ENCODE peak calls at places on chromosome 19, in five cellular contexts. One of them, this sample, is unnamed.

GRCh38 chr19:2722541-2723344 is 1.6 kb upstream of the DIRAS1 start:
- DNase-seq in hepatic stellate cell: peak
- DNase-seq in fibroblast of mammary gland: peak
- DNase-seq in DMS153: no peak
- DNase-seq in progenitor cell of endocrine pancreas: no peak
- DNase-seq in this sample: no peak

GRCh38 chr19:41367848-41368301 is 3.9 kb upstream of the B9D2 start:
- DNase-seq in hepatic stellate cell: peak
- DNase-seq in DMS153: no peak
- DNase-seq in fibroblast of mammary gland: peak
- DNase-seq in progenitor cell of endocrine pancreas: no peak
- DNase-seq in this sample: no peak

GRCh38 chr19:38359242-38360021 is 14.9 kb upstream of the PSMD8 start:
- DNase-seq in DMS153: no peak
- DNase-seq in fibroblast of mammary gland: no peak
- DNase-seq in hepatic stellate cell: no peak
- DNase-seq in progenitor cell of endocrine pancreas: no peak
- DNase-seq in this sample: no peak

GRCh38 chr19:50646074-50646807 is 3.0 kb upstream of the C19orf81 start:
- DNase-seq in progenitor cell of endocrine pancreas: no peak
- DNase-seq in hepatic stellate cell: peak
- DNase-seq in DMS153: no peak
- DNase-seq in fibroblast of mammary gland: peak
- DNase-seq in this sample: no peak

GRCh38 chr19:16365300-16365996 is 40.8 kb downstream of the KLF2 start:
- DNase-seq in fibroblast of mammary gland: no peak
- DNase-seq in DMS153: no peak
- DNase-seq in progenitor cell of endocrine pancreas: no peak
- DNase-seq in hepatic stellate cell: no peak
- DNase-seq in this sample: no peak

GRCh38 chr19:2841858-2842574 is 741 bp downstream of the ZNF555 start:
- DNase-seq in fibroblast of mammary gland: no peak
- DNase-seq in progenitor cell of endocrine pancreas: no peak
- DNase-seq in DMS153: no peak
- DNase-seq in hepatic stellate cell: no peak
- DNase-seq in this sample: peak

GRCh38 chr19:55377356-55378131 is 918 bp downstream of the TMEM190 start:
- DNase-seq in hepatic stellate cell: no peak
- DNase-seq in fibroblast of mammary gland: no peak
- DNase-seq in DMS153: no peak
- DNase-seq in progenitor cell of endocrine pancreas: no peak
- DNase-seq in this sample: peak

GRCh38 chr19:3607398-3608078 is 863 bp upstream of the TBXA2R start:
- DNase-seq in hepatic stellate cell: peak
- DNase-seq in DMS153: no peak
- DNase-seq in progenitor cell of endocrine pancreas: no peak
- DNase-seq in fibroblast of mammary gland: peak
- DNase-seq in this sample: peak

GRCh38 chr19:4310247-4311121 is 6.1 kb downstream of the FSD1 start:
- DNase-seq in progenitor cell of endocrine pancreas: no peak
- DNase-seq in hepatic stellate cell: no peak
- DNase-seq in DMS153: no peak
- DNase-seq in fibroblast of mammary gland: no peak
- DNase-seq in this sample: peak

GRCh38 chr19:45560038-45560437 is 24.6 kb downstream of the OPA3 start:
- DNase-seq in DMS153: no peak
- DNase-seq in progenitor cell of endocrine pancreas: no peak
- DNase-seq in hepatic stellate cell: no peak
- DNase-seq in fibroblast of mammary gland: no peak
- DNase-seq in this sample: no peak

GRCh38 chr19:18543814-18544475 is 572 bp upstream of the FKBP8 start:
- DNase-seq in hepatic stellate cell: peak
- DNase-seq in DMS153: peak
- DNase-seq in progenitor cell of endocrine pancreas: no peak
- DNase-seq in fibroblast of mammary gland: peak
- DNase-seq in this sample: peak

GRCh38 chr19:16205205-16206045 is 7.7 kb downstream of the AP1M1 start:
- DNase-seq in progenitor cell of endocrine pancreas: no peak
- DNase-seq in fibroblast of mammary gland: no peak
- DNase-seq in DMS153: no peak
- DNase-seq in hepatic stellate cell: no peak
- DNase-seq in this sample: no peak

GRCh38 chr19:4430760-4431159 is 26.8 kb downstream of the UBXN6 start:
- DNase-seq in fibroblast of mammary gland: no peak
- DNase-seq in DMS153: no peak
- DNase-seq in hepatic stellate cell: no peak
- DNase-seq in progenitor cell of endocrine pancreas: no peak
- DNase-seq in this sample: no peak

GRCh38 chr19:8640402-8641004 is 10.1 kb downstream of the NFILZ start:
- DNase-seq in fibroblast of mammary gland: no peak
- DNase-seq in DMS153: no peak
- DNase-seq in hepatic stellate cell: no peak
- DNase-seq in progenitor cell of endocrine pancreas: no peak
- DNase-seq in this sample: no peak

GRCh38 chr19:42529248-42529764 is 1.0 kb upstream of the CEACAM1 start:
- DNase-seq in fibroblast of mammary gland: peak
- DNase-seq in progenitor cell of endocrine pancreas: peak
- DNase-seq in DMS153: peak
- DNase-seq in hepatic stellate cell: peak
- DNase-seq in this sample: peak

GRCh38 chr19:40466219-40467006 is at the start of gene SPTBN4:
- DNase-seq in progenitor cell of endocrine pancreas: no peak
- DNase-seq in DMS153: no peak
- DNase-seq in hepatic stellate cell: no peak
- DNase-seq in fibroblast of mammary gland: no peak
- DNase-seq in this sample: peak

GRCh38 chr19:13022859-13023636 is 27.8 kb downstream of the NFIX start:
- DNase-seq in hepatic stellate cell: peak
- DNase-seq in DMS153: peak
- DNase-seq in progenitor cell of endocrine pancreas: no peak
- DNase-seq in fibroblast of mammary gland: peak
- DNase-seq in this sample: peak

GRCh38 chr19:21023901-21024300 is 3.4 kb downstream of the ZNF430 start:
- DNase-seq in DMS153: no peak
- DNase-seq in fibroblast of mammary gland: peak
- DNase-seq in hepatic stellate cell: peak
- DNase-seq in progenitor cell of endocrine pancreas: no peak
- DNase-seq in this sample: no peak

GRCh38 chr19:37933965-37934364 is 27.0 kb downstream of the SIPA1L3 start:
- DNase-seq in progenitor cell of endocrine pancreas: no peak
- DNase-seq in hepatic stellate cell: no peak
- DNase-seq in DMS153: peak
- DNase-seq in fibroblast of mammary gland: peak
- DNase-seq in this sample: no peak

GRCh38 chr19:47028372-47028672 is 8.7 kb downstream of the NPAS1 start:
- DNase-seq in fibroblast of mammary gland: no peak
- DNase-seq in DMS153: no peak
- DNase-seq in progenitor cell of endocrine pancreas: no peak
- DNase-seq in hepatic stellate cell: no peak
- DNase-seq in this sample: peak

GRCh38 chr19:17348700-17349099 is 11.3 kb downstream of the GTPBP3 start:
- DNase-seq in hepatic stellate cell: peak
- DNase-seq in fibroblast of mammary gland: peak
- DNase-seq in DMS153: peak
- DNase-seq in progenitor cell of endocrine pancreas: no peak
- DNase-seq in this sample: peak

GRCh38 chr19:11657307-11657706 is 60.0 kb downstream of the ZNF627 start:
- DNase-seq in hepatic stellate cell: no peak
- DNase-seq in progenitor cell of endocrine pancreas: no peak
- DNase-seq in fibroblast of mammary gland: no peak
- DNase-seq in DMS153: peak
- DNase-seq in this sample: no peak

GRCh38 chr19:4386038-4386782 is 14.1 kb downstream of the SH3GL1 start:
- DNase-seq in progenitor cell of endocrine pancreas: no peak
- DNase-seq in DMS153: no peak
- DNase-seq in hepatic stellate cell: no peak
- DNase-seq in fibroblast of mammary gland: peak
- DNase-seq in this sample: no peak

GRCh38 chr19:45826934-45827333 is 11.8 kb upstream of the RSPH6A start:
- DNase-seq in progenitor cell of endocrine pancreas: no peak
- DNase-seq in DMS153: no peak
- DNase-seq in hepatic stellate cell: no peak
- DNase-seq in fibroblast of mammary gland: no peak
- DNase-seq in this sample: no peak

GRCh38 chr19:33231511-33231910 is 5.9 kb upstream of the SLC7A10 start:
- DNase-seq in hepatic stellate cell: no peak
- DNase-seq in DMS153: no peak
- DNase-seq in progenitor cell of endocrine pancreas: no peak
- DNase-seq in fibroblast of mammary gland: peak
- DNase-seq in this sample: no peak

GRCh38 chr19:48992571-48993174 is 436 bp downstream of the GYS1 start:
- DNase-seq in fibroblast of mammary gland: no peak
- DNase-seq in hepatic stellate cell: no peak
- DNase-seq in progenitor cell of endocrine pancreas: no peak
- DNase-seq in DMS153: no peak
- DNase-seq in this sample: no peak

GRCh38 chr19:36136975-36137686 is 2.7 kb upstream of the CAPNS1 start:
- DNase-seq in DMS153: peak
- DNase-seq in progenitor cell of endocrine pancreas: no peak
- DNase-seq in hepatic stellate cell: peak
- DNase-seq in fibroblast of mammary gland: peak
- DNase-seq in this sample: no peak

GRCh38 chr19:56139847-56140582 is 1.1 kb upstream of the ZNF444 start:
- DNase-seq in DMS153: no peak
- DNase-seq in hepatic stellate cell: no peak
- DNase-seq in progenitor cell of endocrine pancreas: no peak
- DNase-seq in fibroblast of mammary gland: no peak
- DNase-seq in this sample: no peak

GRCh38 chr19:44765949-44766335 is 11.7 kb upstream of the CBLC start:
- DNase-seq in hepatic stellate cell: no peak
- DNase-seq in DMS153: no peak
- DNase-seq in fibroblast of mammary gland: no peak
- DNase-seq in progenitor cell of endocrine pancreas: no peak
- DNase-seq in this sample: no peak

GRCh38 chr19:3556978-3557460 is 367 bp downstream of the MFSD12 start:
- DNase-seq in progenitor cell of endocrine pancreas: no peak
- DNase-seq in fibroblast of mammary gland: no peak
- DNase-seq in DMS153: no peak
- DNase-seq in hepatic stellate cell: peak
- DNase-seq in this sample: peak

GRCh38 chr19:46076951-46077814 is 36.4 kb upstream of the IGFL4 start:
- DNase-seq in DMS153: peak
- DNase-seq in fibroblast of mammary gland: peak
- DNase-seq in progenitor cell of endocrine pancreas: peak
- DNase-seq in hepatic stellate cell: peak
- DNase-seq in this sample: peak

GRCh38 chr19:13120817-13121216 is 2.8 kb downstream of the NACC1 start:
- DNase-seq in hepatic stellate cell: peak
- DNase-seq in DMS153: no peak
- DNase-seq in progenitor cell of endocrine pancreas: no peak
- DNase-seq in fibroblast of mammary gland: peak
- DNase-seq in this sample: peak

GRCh38 chr19:31383553-31383952 is 34.3 kb upstream of the TSHZ3 start:
- DNase-seq in fibroblast of mammary gland: no peak
- DNase-seq in DMS153: no peak
- DNase-seq in progenitor cell of endocrine pancreas: no peak
- DNase-seq in hepatic stellate cell: no peak
- DNase-seq in this sample: no peak

GRCh38 chr19:54100560-54100959 is at the start of gene OSCAR:
- DNase-seq in DMS153: no peak
- DNase-seq in fibroblast of mammary gland: no peak
- DNase-seq in hepatic stellate cell: no peak
- DNase-seq in progenitor cell of endocrine pancreas: no peak
- DNase-seq in this sample: peak

GRCh38 chr19:1280588-1281269 is 4.9 kb upstream of the EFNA2 start:
- DNase-seq in DMS153: no peak
- DNase-seq in progenitor cell of endocrine pancreas: no peak
- DNase-seq in fibroblast of mammary gland: no peak
- DNase-seq in hepatic stellate cell: no peak
- DNase-seq in this sample: no peak

GRCh38 chr19:5172859-5173577 is 167.6 kb downstream of the PTPRS start:
- DNase-seq in hepatic stellate cell: peak
- DNase-seq in progenitor cell of endocrine pancreas: no peak
- DNase-seq in DMS153: no peak
- DNase-seq in fibroblast of mammary gland: peak
- DNase-seq in this sample: no peak

This sample was measured in endodermal cell.